ENCODE peak calls at places on chromosomes 3 and 15, in ten cellular contexts. X, Y, T, I, H, N, M, S, B and U are unnamed samples.
A peak's percentile ranks its signal among the peaks of the same experiment; 100 is the strongest.

GRCh38 chr3:12472000-12472399 is 12.3 kb upstream of the TSEN2 start:
- DNase-seq in X (no peak), Y (no peak), T (no peak), I (no peak), H (no peak), N (no peak), M (no peak), S (no peak), B (no peak), U (no peak)

GRCh38 chr3:150308481-150308918 is 99.6 kb upstream of the TSC22D2 start:
- DNase-seq in X (peak; percentile 57), Y (no peak), T (no peak), I (peak; percentile 97), H (no peak), N (no peak), M (no peak), S (no peak), B (no peak), U (no peak)

GRCh38 chr15:23647421-23648375 is at the start of gene MAGEL2:
- DNase-seq in X (no peak), Y (no peak), T (no peak), I (no peak), H (no peak), N (peak; percentile 55), M (no peak), S (peak; percentile 5), B (no peak), U (peak; percentile 34)

GRCh38 chr3:146511402-146512134 is 32.8 kb downstream of the PLSCR1 start:
- DNase-seq in X (no peak), Y (no peak), T (no peak), I (no peak), H (no peak), N (no peak), M (no peak), S (no peak), B (no peak), U (no peak)

GRCh38 chr3:85576091-85576690 is 617.4 kb downstream of the CADM2 start:
- DNase-seq in X (peak; percentile 42), Y (peak; percentile 30), T (no peak), I (peak; percentile 49), H (peak; percentile 39), N (peak; percentile 34), M (peak; percentile 26), S (peak; percentile 43), B (peak; percentile 3), U (peak; percentile 32)

GRCh38 chr3:184652465-184652864 is 59.4 kb downstream of the MAGEF1 start:
- DNase-seq in X (no peak), Y (no peak), T (no peak), I (no peak), H (peak; percentile 11), N (no peak), M (no peak), S (no peak), B (no peak), U (no peak)

GRCh38 chr15:96181873-96182301 is 148.6 kb upstream of the NR2F2 start:
- DNase-seq in X (peak; percentile 33), Y (peak; percentile 68), T (no peak), I (no peak), H (peak; percentile 62), N (peak; percentile 84), M (peak; percentile 52), S (no peak), B (no peak), U (no peak)

GRCh38 chr3:124078978-124079911 is 87.3 kb upstream of the ROPN1 start:
- DNase-seq in X (no peak), Y (no peak), T (no peak), I (peak; percentile 29), H (no peak), N (no peak), M (peak; percentile 50), S (peak; percentile 31), B (no peak), U (peak; percentile 45)

GRCh38 chr3:181713300-181713647 is 1.5 kb downstream of the SOX2 start:
- DNase-seq in X (no peak), Y (no peak), T (no peak), I (no peak), H (no peak), N (no peak), M (no peak), S (no peak), B (no peak), U (no peak)

GRCh38 chr15:68679161-68679560 is 100.4 kb downstream of the CORO2B start:
- DNase-seq in X (no peak), Y (no peak), T (no peak), I (no peak), H (no peak), N (no peak), M (no peak), S (no peak), B (no peak), U (no peak)

GRCh38 chr15:25742008-25742407 is 121.1 kb downstream of the ATP10A start:
- DNase-seq in X (no peak), Y (no peak), T (no peak), I (no peak), H (no peak), N (no peak), M (no peak), S (no peak), B (no peak), U (no peak)

GRCh38 chr3:120355486-120355885 is 6.3 kb upstream of the LRRC58 start:
- DNase-seq in X (no peak), Y (no peak), T (no peak), I (no peak), H (no peak), N (no peak), M (no peak), S (no peak), B (no peak), U (no peak)

GRCh38 chr15:41494922-41495735 is 1.5 kb downstream of the ITPKA start:
- DNase-seq in X (no peak), Y (no peak), T (no peak), I (no peak), H (no peak), N (no peak), M (no peak), S (no peak), B (no peak), U (no peak)

GRCh38 chr3:135148431-135148830 is 353.4 kb downstream of the EPHB1 start:
- DNase-seq in X (no peak), Y (no peak), T (no peak), I (no peak), H (peak; percentile 72), N (no peak), M (no peak), S (no peak), B (no peak), U (no peak)

GRCh38 chr3:56467108-56467507 is 1.2 kb downstream of the ERC2 start:
- DNase-seq in X (peak; percentile 70), Y (peak; percentile 70), T (no peak), I (peak; percentile 66), H (peak; percentile 68), N (peak; percentile 82), M (no peak), S (peak; percentile 36), B (no peak), U (peak; percentile 89)